ENCODE peak calls at places on chromosome 2, in eight cellular contexts. One of them, this sample, is unnamed.

GRCh38 chr2:26409785-26410184 is 8.1 kb downstream of the DRC1 start:
- DNase-seq in psoas muscle: no peak
- DNase-seq in GM12865: no peak
- DNase-seq in BJ: no peak
- DNase-seq in AG09309: no peak
- DNase-seq in uterus: no peak
- DNase-seq in kidney epithelial cell: no peak
- DNase-seq in CD8-positive, alpha-beta T cell: no peak
- DNase-seq in this sample: no peak

GRCh38 chr2:216590780-216591179 is 42.4 kb upstream of the IGFBP2 start:
- DNase-seq in psoas muscle: no peak
- DNase-seq in GM12865: no peak
- DNase-seq in CD8-positive, alpha-beta T cell: no peak
- DNase-seq in kidney epithelial cell: no peak
- DNase-seq in AG09309: no peak
- DNase-seq in uterus: peak
- DNase-seq in BJ: no peak
- DNase-seq in this sample: peak

GRCh38 chr2:43594875-43595274 is 963 bp downstream of the THADA start:
- DNase-seq in uterus: no peak
- DNase-seq in psoas muscle: no peak
- DNase-seq in kidney epithelial cell: no peak
- DNase-seq in AG09309: no peak
- DNase-seq in BJ: no peak
- DNase-seq in GM12865: no peak
- DNase-seq in CD8-positive, alpha-beta T cell: no peak
- DNase-seq in this sample: no peak

GRCh38 chr2:84483320-84483719 is 24.2 kb upstream of the SUCLG1 start:
- DNase-seq in AG09309: no peak
- DNase-seq in CD8-positive, alpha-beta T cell: no peak
- DNase-seq in BJ: no peak
- DNase-seq in psoas muscle: no peak
- DNase-seq in uterus: no peak
- DNase-seq in kidney epithelial cell: no peak
- DNase-seq in GM12865: no peak
- DNase-seq in this sample: no peak

GRCh38 chr2:65436825-65437221 is 4.4 kb upstream of the SPRED2 start:
- DNase-seq in BJ: no peak
- DNase-seq in CD8-positive, alpha-beta T cell: no peak
- DNase-seq in psoas muscle: no peak
- DNase-seq in kidney epithelial cell: no peak
- DNase-seq in GM12865: peak
- DNase-seq in AG09309: no peak
- DNase-seq in uterus: no peak
- DNase-seq in this sample: peak

GRCh38 chr2:118058979-118059378 is 29.3 kb upstream of the INSIG2 start:
- DNase-seq in kidney epithelial cell: no peak
- DNase-seq in GM12865: no peak
- DNase-seq in CD8-positive, alpha-beta T cell: no peak
- DNase-seq in BJ: no peak
- DNase-seq in psoas muscle: no peak
- DNase-seq in uterus: no peak
- DNase-seq in AG09309: no peak
- DNase-seq in this sample: no peak

GRCh38 chr2:28654981-28655322 is 96.7 kb upstream of the PPP1CB start:
- DNase-seq in psoas muscle: no peak
- DNase-seq in BJ: no peak
- DNase-seq in GM12865: no peak
- DNase-seq in uterus: peak
- DNase-seq in kidney epithelial cell: no peak
- DNase-seq in CD8-positive, alpha-beta T cell: no peak
- DNase-seq in AG09309: no peak
- DNase-seq in this sample: peak

GRCh38 chr2:126990200-126990599 is 91.5 kb downstream of the TEX51 start:
- DNase-seq in psoas muscle: no peak
- DNase-seq in BJ: no peak
- DNase-seq in AG09309: no peak
- DNase-seq in CD8-positive, alpha-beta T cell: no peak
- DNase-seq in kidney epithelial cell: no peak
- DNase-seq in uterus: no peak
- DNase-seq in GM12865: no peak
- DNase-seq in this sample: no peak

GRCh38 chr2:88831792-88832248 is 140.3 kb downstream of the RPIA start:
- DNase-seq in kidney epithelial cell: no peak
- DNase-seq in CD8-positive, alpha-beta T cell: peak
- DNase-seq in AG09309: no peak
- DNase-seq in GM12865: peak
- DNase-seq in BJ: no peak
- DNase-seq in psoas muscle: peak
- DNase-seq in uterus: no peak
- DNase-seq in this sample: peak

GRCh38 chr2:112831956-112832567 is 4.5 kb downstream of the IL1B start:
- DNase-seq in psoas muscle: no peak
- DNase-seq in GM12865: peak
- DNase-seq in CD8-positive, alpha-beta T cell: no peak
- DNase-seq in AG09309: no peak
- DNase-seq in BJ: no peak
- DNase-seq in kidney epithelial cell: no peak
- DNase-seq in uterus: no peak
- DNase-seq in this sample: no peak

DNA sequence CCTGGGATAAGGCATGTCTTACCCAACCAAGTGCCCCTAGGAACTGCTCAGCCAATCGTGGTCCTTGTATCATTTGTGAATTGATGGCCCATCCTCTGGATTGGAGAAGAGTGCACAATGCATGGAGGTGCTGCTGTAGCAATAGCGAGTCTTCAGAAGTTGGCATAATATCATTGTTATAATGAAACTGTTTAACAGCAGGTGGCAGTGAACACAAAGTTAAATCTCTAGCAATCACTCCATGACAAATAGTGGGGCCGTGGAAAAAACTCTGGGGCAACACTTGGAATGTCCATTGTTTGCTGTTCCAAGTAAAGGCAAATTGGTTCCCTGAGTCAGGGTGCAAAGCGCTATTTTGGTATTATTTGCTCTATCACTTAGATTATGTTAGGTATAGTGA is 11.4 kb downstream of the REG1A start:
- DNase-seq in GM12865: no peak
- DNase-seq in AG09309: no peak
- DNase-seq in uterus: no peak
- DNase-seq in psoas muscle: no peak
- DNase-seq in CD8-positive, alpha-beta T cell: no peak
- DNase-seq in BJ: no peak
- DNase-seq in kidney epithelial cell: no peak
- DNase-seq in this sample: no peak
- TF ChIP-seq CTCF in GM12865: no peak
- TF ChIP-seq CTCF in AG09309: no peak
- TF ChIP-seq CTCF in uterus: no peak
- TF ChIP-seq CTCF in psoas muscle: no peak
- TF ChIP-seq CTCF in CD8-positive, alpha-beta T cell: no peak
- TF ChIP-seq CTCF in BJ: no peak
- TF ChIP-seq CTCF in kidney epithelial cell: no peak
- TF ChIP-seq CTCF in this sample: no peak

GRCh38 chr2:60884795-60885194 is 3.4 kb downstream of the REL start:
- DNase-seq in BJ: no peak
- DNase-seq in AG09309: no peak
- DNase-seq in psoas muscle: no peak
- DNase-seq in kidney epithelial cell: no peak
- DNase-seq in uterus: no peak
- DNase-seq in CD8-positive, alpha-beta T cell: no peak
- DNase-seq in GM12865: no peak
- DNase-seq in this sample: no peak
- H3K4me3 ChIP-seq in BJ: no peak
- H3K4me3 ChIP-seq in AG09309: no peak
- H3K4me3 ChIP-seq in psoas muscle: peak
- H3K4me3 ChIP-seq in kidney epithelial cell: no peak
- H3K4me3 ChIP-seq in uterus: no peak
- H3K4me3 ChIP-seq in CD8-positive, alpha-beta T cell: no peak
- H3K4me3 ChIP-seq in GM12865: peak
- H3K4me3 ChIP-seq in this sample: no peak

DNA sequence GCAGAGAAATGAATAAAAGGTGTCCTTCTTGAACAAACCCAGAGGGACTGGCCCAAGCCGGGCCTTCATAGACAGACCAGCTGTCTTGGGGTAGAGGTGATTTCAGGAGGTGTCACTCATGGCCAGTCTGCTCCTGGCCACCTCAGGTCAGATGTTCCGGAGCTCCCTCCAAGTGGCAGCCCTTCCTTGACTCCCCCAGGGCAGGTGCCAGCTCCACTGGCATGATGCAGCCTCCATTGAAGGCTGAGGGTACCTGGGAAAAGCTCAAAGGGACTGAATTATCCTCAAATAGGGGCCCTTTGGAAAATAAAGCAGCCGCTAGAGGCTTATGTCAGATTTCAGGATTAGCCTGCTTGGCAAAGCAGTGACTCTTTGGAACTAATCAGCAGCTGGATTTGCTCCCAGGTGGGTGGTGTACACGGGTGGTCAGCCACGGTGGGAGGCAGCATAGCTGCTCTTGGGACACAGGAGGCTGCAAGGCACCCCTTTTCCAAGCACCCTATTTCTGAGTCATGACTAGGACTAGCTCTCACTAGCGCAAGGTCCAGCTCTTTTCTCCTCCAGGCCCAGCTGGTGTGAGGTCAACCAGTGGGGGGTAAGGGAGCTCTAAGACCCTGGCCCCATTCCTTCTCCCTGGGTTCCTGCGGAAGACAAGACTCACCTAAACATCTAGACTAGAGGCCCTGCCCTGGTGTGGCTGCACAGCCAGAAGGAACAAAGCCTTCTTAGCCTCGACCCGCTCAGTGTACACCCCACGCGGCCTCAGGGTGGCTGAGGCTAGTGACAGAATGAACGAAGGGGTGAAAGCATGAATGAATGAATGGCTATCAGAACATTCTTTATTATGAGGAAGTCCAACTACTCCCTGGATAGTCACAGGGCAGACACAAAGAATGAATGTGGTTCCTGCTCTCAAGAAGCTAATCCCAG is 29.3 kb downstream of the HS1BP3 start:
- DNase-seq in kidney epithelial cell: no peak
- DNase-seq in CD8-positive, alpha-beta T cell: no peak
- DNase-seq in GM12865: no peak
- DNase-seq in uterus: peak
- DNase-seq in BJ: no peak
- DNase-seq in psoas muscle: no peak
- DNase-seq in AG09309: no peak
- DNase-seq in this sample: no peak
- TF ChIP-seq CTCF in kidney epithelial cell: no peak
- TF ChIP-seq CTCF in CD8-positive, alpha-beta T cell: no peak
- TF ChIP-seq CTCF in GM12865: no peak
- TF ChIP-seq CTCF in uterus: no peak
- TF ChIP-seq CTCF in BJ: no peak
- TF ChIP-seq CTCF in psoas muscle: no peak
- TF ChIP-seq CTCF in AG09309: no peak
- TF ChIP-seq CTCF in this sample: no peak

GRCh38 chr2:172088245-172089004 is 3.1 kb downstream of the DLX1 start:
- DNase-seq in kidney epithelial cell: no peak
- DNase-seq in CD8-positive, alpha-beta T cell: no peak
- DNase-seq in BJ: no peak
- DNase-seq in GM12865: no peak
- DNase-seq in uterus: no peak
- DNase-seq in psoas muscle: no peak
- DNase-seq in AG09309: no peak
- DNase-seq in this sample: no peak

GRCh38 chr2:172087191-172087779 is 2.0 kb downstream of the DLX1 start:
- DNase-seq in GM12865: no peak
- DNase-seq in BJ: no peak
- DNase-seq in kidney epithelial cell: no peak
- DNase-seq in CD8-positive, alpha-beta T cell: no peak
- DNase-seq in AG09309: no peak
- DNase-seq in psoas muscle: no peak
- DNase-seq in uterus: no peak
- DNase-seq in this sample: no peak

GRCh38 chr2:172089005-172089504 is 3.7 kb downstream of the DLX1 start:
- DNase-seq in GM12865: no peak
- DNase-seq in AG09309: no peak
- DNase-seq in BJ: no peak
- DNase-seq in CD8-positive, alpha-beta T cell: no peak
- DNase-seq in uterus: no peak
- DNase-seq in kidney epithelial cell: no peak
- DNase-seq in psoas muscle: no peak
- DNase-seq in this sample: no peak

GRCh38 chr2:172086349-172087190 is 1.3 kb downstream of the DLX1 start:
- DNase-seq in kidney epithelial cell: no peak
- DNase-seq in CD8-positive, alpha-beta T cell: peak
- DNase-seq in BJ: no peak
- DNase-seq in AG09309: no peak
- DNase-seq in uterus: no peak
- DNase-seq in psoas muscle: no peak
- DNase-seq in GM12865: peak
- DNase-seq in this sample: no peak

DNA sequence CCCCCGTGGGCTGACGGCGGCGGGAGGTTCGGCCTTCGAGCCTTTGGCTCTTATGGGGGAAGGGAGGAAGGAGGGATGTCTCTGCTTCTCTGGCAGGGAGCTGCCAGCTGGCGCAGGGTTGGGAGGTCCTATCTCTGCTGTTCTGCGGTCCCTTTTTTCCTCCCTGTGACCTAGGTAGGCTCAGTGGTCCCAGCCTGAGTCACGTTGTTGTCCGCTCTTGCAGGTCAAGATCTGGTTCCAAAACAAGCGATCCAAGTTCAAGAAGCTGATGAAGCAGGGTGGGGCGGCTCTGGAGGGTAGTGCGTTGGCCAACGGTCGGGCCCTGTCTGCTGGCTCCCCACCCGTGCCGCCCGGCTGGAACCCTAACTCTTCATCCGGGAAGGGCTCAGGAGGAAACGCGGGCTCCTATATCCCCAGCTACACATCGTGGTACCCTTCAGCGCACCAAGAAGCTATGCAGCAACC is 2.5 kb downstream of the DLX1 start:
- DNase-seq in GM12865: no peak
- DNase-seq in uterus: no peak
- DNase-seq in BJ: no peak
- DNase-seq in AG09309: no peak
- DNase-seq in kidney epithelial cell: no peak
- DNase-seq in CD8-positive, alpha-beta T cell: no peak
- DNase-seq in psoas muscle: no peak
- DNase-seq in this sample: no peak
- H3K4me3 ChIP-seq in GM12865: no peak
- H3K4me3 ChIP-seq in uterus: no peak
- H3K4me3 ChIP-seq in BJ: no peak
- H3K4me3 ChIP-seq in AG09309: peak
- H3K4me3 ChIP-seq in kidney epithelial cell: no peak
- H3K4me3 ChIP-seq in CD8-positive, alpha-beta T cell: no peak
- H3K4me3 ChIP-seq in psoas muscle: no peak
- H3K4me3 ChIP-seq in this sample: no peak

GRCh38 chr2:73759904-73760303 is 20.0 kb downstream of the DUSP11 start:
- DNase-seq in psoas muscle: no peak
- DNase-seq in uterus: no peak
- DNase-seq in GM12865: no peak
- DNase-seq in CD8-positive, alpha-beta T cell: no peak
- DNase-seq in BJ: no peak
- DNase-seq in kidney epithelial cell: no peak
- DNase-seq in AG09309: no peak
- DNase-seq in this sample: peak
- TF ChIP-seq CTCF in psoas muscle: no peak
- TF ChIP-seq CTCF in uterus: no peak
- TF ChIP-seq CTCF in GM12865: no peak
- TF ChIP-seq CTCF in CD8-positive, alpha-beta T cell: no peak
- TF ChIP-seq CTCF in BJ: no peak
- TF ChIP-seq CTCF in kidney epithelial cell: no peak
- TF ChIP-seq CTCF in AG09309: no peak
- TF ChIP-seq CTCF in this sample: no peak